ENCODE peak calls at places on chromosomes 7 and 10, in eight cellular contexts. N is mammary epithelial cell, H is colonic mucosa, Z is upper lobe of right lung, Y is thoracic aorta, L is GM23248, X is uterus, P is A549. S is an unnamed sample. For H3K4me1, the result is how much of the 10 kb centered on the place peaks cover.

GRCh38 chr10:124739119-124739921 is 4.9 kb downstream of the FAM53B start:
- DNase-seq in Z (no peak), X (no peak), Y (no peak), P (no peak), N (no peak), L (no peak), H (no peak), S (no peak)

GRCh38 chr7:140541513-140542192 is 62.3 kb upstream of the MKRN1 start:
- DNase-seq in X (peak), N (peak), H (peak), L (peak), Y (no peak), P (peak), Z (no peak), S (no peak)

GRCh38 chr7:96331233-96331632 is 9.3 kb upstream of the SLC25A13 start:
- DNase-seq in L (no peak), Z (no peak), H (no peak), N (no peak), X (no peak), Y (no peak), P (no peak), S (no peak)

GRCh38 chr7:155885162-155886160 is 73.2 kb upstream of the SHH start:
- DNase-seq in N (no peak), X (no peak), H (no peak), Y (no peak), L (peak), P (peak), Z (peak), S (no peak)

GRCh38 chr10:60414877-60415585 is 25.4 kb upstream of the ANK3 start:
- DNase-seq in Z (no peak), Y (no peak), N (peak), L (peak), H (no peak), P (peak), X (no peak), S (no peak)

GRCh38 chr7:157558061-157558460 is 221.3 kb downstream of the DNAJB6 start:
- DNase-seq in L (no peak), Z (peak), N (no peak), X (no peak), P (no peak), H (no peak), Y (no peak), S (no peak)

GRCh38 chr7:148856035-148856881 is 27.8 kb downstream of the EZH2 start:
- DNase-seq in N (peak), X (no peak), H (peak), Z (no peak), L (peak), Y (no peak), P (peak), S (peak)

GRCh38 chr10:87603769-87604168 is 55.9 kb upstream of the PAPSS2 start:
- DNase-seq in X (no peak), Z (no peak), L (no peak), H (no peak), P (no peak), Y (no peak), N (no peak), S (no peak)

GRCh38 chr7:129781128-129781855 is 169.8 kb downstream of the NRF1 start:
- DNase-seq in Z (no peak), N (no peak), Y (no peak), L (no peak), X (no peak), P (peak), H (no peak), S (no peak)

GRCh38 chr7:159094030-159094740 is 50.5 kb downstream of the VIPR2 start:
- DNase-seq in L (no peak), H (no peak), X (no peak), Y (no peak), Z (peak), N (no peak), P (no peak), S (no peak)

GRCh38 chr10:113958631-113959382 is 84.9 kb upstream of the ADRB1 start:
- DNase-seq in P (peak), H (peak), X (peak), Z (no peak), L (peak), N (peak), Y (no peak), S (no peak)

GRCh38 chr10:11724938-11725776 is 17.0 kb upstream of the ECHDC3 start:
- DNase-seq in Y (no peak), X (no peak), N (peak), H (peak), P (peak), Z (no peak), L (peak), S (peak)

GRCh38 chr10:57657164-57657765 is 610.4 kb downstream of the IPMK start:
- DNase-seq in N (peak), Z (no peak), H (peak), L (peak), P (peak), X (peak), Y (no peak), S (no peak)

GRCh38 chr7:83306487-83306886 is 143.8 kb upstream of the PCLO start:
- DNase-seq in Z (no peak), H (no peak), P (no peak), L (no peak), N (no peak), Y (no peak), X (no peak), S (no peak)

GRCh38 chr10:90856964-90857634 is 740 bp downstream of the HTR7 start:
- DNase-seq in L (peak), Z (no peak), H (no peak), X (peak), Y (no peak), N (peak), P (no peak), S (no peak)

GRCh38 chr10:91210014-91210413 is 10.4 kb upstream of the PCGF5 start:
- DNase-seq in Z (no peak), P (no peak), L (no peak), H (peak), N (no peak), X (no peak), Y (no peak), S (no peak)

GRCh38 chr10:73262105-73262730 is 9.8 kb upstream of the MRPS16 start:
- DNase-seq in H (no peak), Y (no peak), Z (no peak), P (peak), X (no peak), L (peak), N (peak), S (no peak)

GRCh38 chr7:135977020-135977741 is at the start of gene MTPN:
- DNase-seq in X (peak), N (peak), Y (peak), L (peak), H (peak), P (peak), Z (peak), S (peak)
- H3K4me1 ChIP-seq in X (under half), N (under half), Y (under half), L (under half), H (under half), P (under half), Z (half or more), S (half or more)

GRCh38 chr7:114653391-114654088 is 238.9 kb downstream of the FOXP2 start:
- DNase-seq in Z (no peak), Y (no peak), P (no peak), N (no peak), L (no peak), X (no peak), H (no peak), S (no peak)

GRCh38 chr7:114660007-114660406 is 245.4 kb downstream of the FOXP2 start:
- DNase-seq in H (no peak), L (no peak), X (no peak), P (no peak), Z (no peak), Y (no peak), N (no peak), S (no peak)

GRCh38 chr7:114659409-114659808 is 244.8 kb downstream of the FOXP2 start:
- DNase-seq in Z (no peak), Y (no peak), P (no peak), N (no peak), L (no peak), X (no peak), H (no peak), S (no peak)

GRCh38 chr7:114658188-114658587 is 243.6 kb downstream of the FOXP2 start:
- DNase-seq in L (no peak), N (no peak), Z (no peak), Y (no peak), P (no peak), X (no peak), H (no peak), S (no peak)

GRCh38 chr7:114656471-114656870 is 241.9 kb downstream of the FOXP2 start:
- DNase-seq in Z (no peak), P (no peak), X (no peak), N (no peak), H (no peak), L (no peak), Y (no peak), S (no peak)
- H3K4me1 ChIP-seq in Z (under half), P (under half), X (under half), N (under half), H (under half), L (under half), Y (under half), S (under half)

GRCh38 chr10:80192553-80192952 is 12.8 kb downstream of the ANXA11 start:
- DNase-seq in N (no peak), Z (no peak), H (no peak), X (no peak), Y (no peak), P (no peak), L (no peak), S (no peak)
- H3K4me1 ChIP-seq in N (under half), Z (half or more), H (under half), X (under half), Y (under half), P (under half), L (under half), S (half or more)

GRCh38 chr7:5701085-5701914 is 80.2 kb downstream of the RNF216 start:
- DNase-seq in H (no peak), Z (no peak), N (peak), P (no peak), L (no peak), Y (no peak), X (no peak), S (peak)

GRCh38 chr7:5699951-5700384 is 81.5 kb downstream of the RNF216 start:
- DNase-seq in L (no peak), P (no peak), H (no peak), X (no peak), Z (no peak), Y (no peak), N (peak), S (peak)

GRCh38 chr7:5697754-5698487 is 83.5 kb downstream of the RNF216 start:
- DNase-seq in P (no peak), L (no peak), X (no peak), N (no peak), Z (no peak), Y (no peak), H (no peak), S (no peak)

GRCh38 chr7:5700391-5700985 is 81.0 kb downstream of the RNF216 start:
- DNase-seq in L (no peak), N (no peak), X (no peak), H (no peak), Y (no peak), P (no peak), Z (no peak), S (no peak)

GRCh38 chr7:5699467-5699866 is 82.0 kb downstream of the RNF216 start:
- DNase-seq in Y (no peak), P (no peak), H (no peak), N (no peak), X (no peak), Z (no peak), L (no peak), S (no peak)
- H3K4me1 ChIP-seq in Y (under half), P (under half), H (under half), N (half or more), X (under half), Z (half or more), L (under half), S (half or more)

GRCh38 chr10:28684157-28684985 is 7.0 kb downstream of the BAMBI start:
- DNase-seq in H (no peak), Y (no peak), X (no peak), P (no peak), L (no peak), N (no peak), Z (no peak), S (no peak)

GRCh38 chr10:28687683-28688001 is 10.3 kb downstream of the BAMBI start:
- DNase-seq in X (no peak), N (no peak), Y (no peak), P (no peak), L (no peak), H (no peak), Z (no peak), S (no peak)

GRCh38 chr10:28686835-28687682 is 9.7 kb downstream of the BAMBI start:
- DNase-seq in Z (no peak), N (no peak), H (no peak), Y (no peak), X (no peak), L (no peak), P (no peak), S (no peak)

GRCh38 chr10:28685717-28686116 is 8.4 kb downstream of the BAMBI start:
- DNase-seq in X (no peak), H (no peak), Y (no peak), N (no peak), L (no peak), P (no peak), Z (no peak), S (no peak)

DNA sequence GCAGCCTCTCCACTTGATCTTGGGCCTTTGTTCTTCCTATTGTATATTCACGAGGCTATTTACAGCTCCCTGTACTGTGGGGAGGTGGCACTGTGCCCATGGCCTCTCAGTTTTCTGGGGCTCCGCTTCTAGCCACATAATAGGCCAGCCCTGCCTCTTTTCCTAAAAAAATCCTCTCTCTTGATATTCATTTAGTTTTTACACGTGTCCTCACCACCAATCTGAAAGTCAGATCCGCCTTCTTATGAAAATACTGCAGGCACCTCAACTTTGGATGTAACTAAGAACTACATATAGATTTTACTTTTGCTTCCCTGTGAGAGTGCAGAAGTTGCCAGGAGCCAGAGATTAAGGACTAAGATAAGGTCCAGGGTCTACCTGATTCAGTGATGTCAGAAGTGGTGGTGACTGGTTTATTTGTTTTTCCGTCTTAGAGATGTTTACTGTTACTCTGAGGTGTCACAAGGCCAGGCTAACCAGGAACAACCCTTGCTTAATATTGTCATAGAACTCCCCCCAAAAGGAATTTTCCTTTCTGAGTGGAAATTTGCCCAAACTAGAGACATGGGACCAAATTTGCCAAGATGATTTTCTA is 7.8 kb downstream of the BAMBI start:
- DNase-seq in H (no peak), Z (no peak), L (no peak), N (no peak), Y (no peak), P (no peak), X (no peak), S (no peak)
- H3K4me1 ChIP-seq in H (under half), Z (under half), L (under half), N (under half), Y (under half), P (half or more), X (under half), S (under half)

GRCh38 chr7:137969828-137970227 is 32.1 kb downstream of the CREB3L2 start:
- DNase-seq in N (no peak), Y (no peak), L (no peak), X (no peak), Z (no peak), H (no peak), P (no peak), S (no peak)
- H3K4me1 ChIP-seq in N (under half), Y (half or more), L (half or more), X (under half), Z (under half), H (under half), P (under half), S (under half)

GRCh38 chr7:43650457-43651052 is 67.6 kb downstream of the STK17A start:
- DNase-seq in N (no peak), H (no peak), Z (no peak), L (peak), Y (no peak), X (peak), P (no peak), S (peak)
- H3K4me1 ChIP-seq in N (half or more), H (under half), Z (half or more), L (half or more), Y (half or more), X (under half), P (half or more), S (half or more)

S was measured in CD4-positive, alpha-beta memory T cell.